ENCODE peak calls at places on chromosomes 5 and 9, in eight cellular contexts. One of them, this sample, is unnamed.

GRCh38 chr5:37248387-37248969 is 698 bp downstream of the CPLANE1 start:
- DNase-seq in astrocyte of the spinal cord: peak
- DNase-seq in H9: no peak
- DNase-seq in BJ: no peak
- DNase-seq in GM23338: peak
- DNase-seq in fibroblast of the aortic adventitia: peak
- DNase-seq in cardiac muscle cell: peak
- DNase-seq in right atrium auricular region: no peak
- DNase-seq in this sample: peak

GRCh38 chr5:87137280-87137679 is 130.4 kb upstream of the RASA1 start:
- DNase-seq in right atrium auricular region: peak
- DNase-seq in astrocyte of the spinal cord: no peak
- DNase-seq in fibroblast of the aortic adventitia: peak
- DNase-seq in GM23338: no peak
- DNase-seq in H9: no peak
- DNase-seq in BJ: no peak
- DNase-seq in cardiac muscle cell: no peak
- DNase-seq in this sample: no peak

GRCh38 chr9:114364528-114365041 is 23.2 kb downstream of the AKNA start:
- DNase-seq in right atrium auricular region: no peak
- DNase-seq in GM23338: no peak
- DNase-seq in fibroblast of the aortic adventitia: no peak
- DNase-seq in cardiac muscle cell: no peak
- DNase-seq in H9: no peak
- DNase-seq in astrocyte of the spinal cord: no peak
- DNase-seq in BJ: no peak
- DNase-seq in this sample: no peak

GRCh38 chr5:9166202-9167147 is 379.4 kb downstream of the SEMA5A start:
- DNase-seq in fibroblast of the aortic adventitia: no peak
- DNase-seq in GM23338: no peak
- DNase-seq in cardiac muscle cell: no peak
- DNase-seq in H9: no peak
- DNase-seq in right atrium auricular region: no peak
- DNase-seq in astrocyte of the spinal cord: no peak
- DNase-seq in BJ: no peak
- DNase-seq in this sample: peak

GRCh38 chr5:135486679-135487395 is 34.7 kb upstream of the TIFAB start:
- DNase-seq in fibroblast of the aortic adventitia: no peak
- DNase-seq in BJ: no peak
- DNase-seq in astrocyte of the spinal cord: no peak
- DNase-seq in H9: no peak
- DNase-seq in GM23338: no peak
- DNase-seq in right atrium auricular region: no peak
- DNase-seq in cardiac muscle cell: no peak
- DNase-seq in this sample: no peak

GRCh38 chr5:158979290-158979689 is 120.4 kb downstream of the EBF1 start:
- DNase-seq in fibroblast of the aortic adventitia: no peak
- DNase-seq in cardiac muscle cell: no peak
- DNase-seq in H9: no peak
- DNase-seq in astrocyte of the spinal cord: no peak
- DNase-seq in right atrium auricular region: no peak
- DNase-seq in BJ: no peak
- DNase-seq in GM23338: no peak
- DNase-seq in this sample: no peak

GRCh38 chr9:135521608-135522095 is 412 bp downstream of the LCN1 start:
- DNase-seq in cardiac muscle cell: no peak
- DNase-seq in GM23338: no peak
- DNase-seq in right atrium auricular region: no peak
- DNase-seq in BJ: no peak
- DNase-seq in H9: no peak
- DNase-seq in astrocyte of the spinal cord: no peak
- DNase-seq in fibroblast of the aortic adventitia: no peak
- DNase-seq in this sample: no peak

GRCh38 chr5:154583545-154584168 is 105.6 kb upstream of the HAND1 start:
- DNase-seq in H9: no peak
- DNase-seq in fibroblast of the aortic adventitia: no peak
- DNase-seq in BJ: no peak
- DNase-seq in right atrium auricular region: no peak
- DNase-seq in astrocyte of the spinal cord: no peak
- DNase-seq in cardiac muscle cell: no peak
- DNase-seq in GM23338: no peak
- DNase-seq in this sample: no peak

GRCh38 chr5:142486581-142486980 is 161.8 kb upstream of the SPRY4 start:
- DNase-seq in cardiac muscle cell: no peak
- DNase-seq in BJ: no peak
- DNase-seq in fibroblast of the aortic adventitia: peak
- DNase-seq in H9: no peak
- DNase-seq in right atrium auricular region: no peak
- DNase-seq in GM23338: no peak
- DNase-seq in astrocyte of the spinal cord: no peak
- DNase-seq in this sample: peak

GRCh38 chr5:173057062-173057924 is 1.1 kb downstream of the CREBRF start:
- DNase-seq in GM23338: peak
- DNase-seq in right atrium auricular region: peak
- DNase-seq in BJ: peak
- DNase-seq in H9: peak
- DNase-seq in astrocyte of the spinal cord: peak
- DNase-seq in cardiac muscle cell: peak
- DNase-seq in fibroblast of the aortic adventitia: peak
- DNase-seq in this sample: peak
- TF ChIP-seq CTCF in GM23338: peak
- TF ChIP-seq CTCF in right atrium auricular region: no peak
- TF ChIP-seq CTCF in BJ: peak
- TF ChIP-seq CTCF in H9: peak
- TF ChIP-seq CTCF in astrocyte of the spinal cord: peak
- TF ChIP-seq CTCF in cardiac muscle cell: peak
- TF ChIP-seq CTCF in fibroblast of the aortic adventitia: peak
- TF ChIP-seq CTCF in this sample: peak

GRCh38 chr9:128845186-128845931 is 15.8 kb upstream of the SPOUT1 start:
- DNase-seq in H9: peak
- DNase-seq in right atrium auricular region: no peak
- DNase-seq in astrocyte of the spinal cord: no peak
- DNase-seq in cardiac muscle cell: peak
- DNase-seq in BJ: no peak
- DNase-seq in fibroblast of the aortic adventitia: no peak
- DNase-seq in GM23338: peak
- DNase-seq in this sample: no peak
- TF ChIP-seq CTCF in H9: peak
- TF ChIP-seq CTCF in right atrium auricular region: no peak
- TF ChIP-seq CTCF in astrocyte of the spinal cord: no peak
- TF ChIP-seq CTCF in cardiac muscle cell: no peak
- TF ChIP-seq CTCF in BJ: peak
- TF ChIP-seq CTCF in fibroblast of the aortic adventitia: no peak
- TF ChIP-seq CTCF in GM23338: peak
- TF ChIP-seq CTCF in this sample: no peak

GRCh38 chr9:91116226-91116625 is 245.5 kb downstream of the AUH start:
- DNase-seq in fibroblast of the aortic adventitia: peak
- DNase-seq in GM23338: no peak
- DNase-seq in H9: no peak
- DNase-seq in astrocyte of the spinal cord: peak
- DNase-seq in BJ: no peak
- DNase-seq in right atrium auricular region: no peak
- DNase-seq in cardiac muscle cell: no peak
- DNase-seq in this sample: peak

GRCh38 chr9:91111876-91112275 is 249.8 kb downstream of the AUH start:
- DNase-seq in BJ: no peak
- DNase-seq in astrocyte of the spinal cord: no peak
- DNase-seq in cardiac muscle cell: no peak
- DNase-seq in GM23338: no peak
- DNase-seq in fibroblast of the aortic adventitia: no peak
- DNase-seq in right atrium auricular region: no peak
- DNase-seq in H9: no peak
- DNase-seq in this sample: no peak

GRCh38 chr9:91111226-91111625 is 250.5 kb downstream of the AUH start:
- DNase-seq in right atrium auricular region: no peak
- DNase-seq in fibroblast of the aortic adventitia: no peak
- DNase-seq in GM23338: no peak
- DNase-seq in BJ: no peak
- DNase-seq in astrocyte of the spinal cord: no peak
- DNase-seq in cardiac muscle cell: no peak
- DNase-seq in H9: no peak
- DNase-seq in this sample: no peak

GRCh38 chr9:91114450-91114849 is 247.3 kb downstream of the AUH start:
- DNase-seq in H9: no peak
- DNase-seq in GM23338: no peak
- DNase-seq in fibroblast of the aortic adventitia: no peak
- DNase-seq in right atrium auricular region: no peak
- DNase-seq in cardiac muscle cell: no peak
- DNase-seq in astrocyte of the spinal cord: no peak
- DNase-seq in BJ: no peak
- DNase-seq in this sample: no peak

GRCh38 chr9:91113026-91113425 is 248.7 kb downstream of the AUH start:
- DNase-seq in GM23338: no peak
- DNase-seq in H9: no peak
- DNase-seq in right atrium auricular region: no peak
- DNase-seq in cardiac muscle cell: no peak
- DNase-seq in BJ: no peak
- DNase-seq in fibroblast of the aortic adventitia: no peak
- DNase-seq in astrocyte of the spinal cord: no peak
- DNase-seq in this sample: no peak
- TF ChIP-seq CTCF in GM23338: no peak
- TF ChIP-seq CTCF in H9: no peak
- TF ChIP-seq CTCF in right atrium auricular region: no peak
- TF ChIP-seq CTCF in cardiac muscle cell: no peak
- TF ChIP-seq CTCF in BJ: no peak
- TF ChIP-seq CTCF in fibroblast of the aortic adventitia: no peak
- TF ChIP-seq CTCF in astrocyte of the spinal cord: no peak
- TF ChIP-seq CTCF in this sample: no peak

GRCh38 chr5:146213210-146213838 is 9.9 kb downstream of the RBM27 start:
- DNase-seq in right atrium auricular region: no peak
- DNase-seq in GM23338: no peak
- DNase-seq in H9: no peak
- DNase-seq in BJ: no peak
- DNase-seq in astrocyte of the spinal cord: peak
- DNase-seq in cardiac muscle cell: peak
- DNase-seq in fibroblast of the aortic adventitia: peak
- DNase-seq in this sample: no peak

GRCh38 chr5:146206257-146206656 is 2.9 kb downstream of the RBM27 start:
- DNase-seq in GM23338: no peak
- DNase-seq in BJ: no peak
- DNase-seq in fibroblast of the aortic adventitia: no peak
- DNase-seq in right atrium auricular region: no peak
- DNase-seq in astrocyte of the spinal cord: no peak
- DNase-seq in cardiac muscle cell: no peak
- DNase-seq in H9: no peak
- DNase-seq in this sample: no peak

GRCh38 chr5:146203872-146204192 is 427 bp downstream of the RBM27 start:
- DNase-seq in right atrium auricular region: no peak
- DNase-seq in GM23338: no peak
- DNase-seq in cardiac muscle cell: no peak
- DNase-seq in astrocyte of the spinal cord: no peak
- DNase-seq in H9: no peak
- DNase-seq in fibroblast of the aortic adventitia: no peak
- DNase-seq in BJ: no peak
- DNase-seq in this sample: no peak

GRCh38 chr5:146205499-146206202 is 2.2 kb downstream of the RBM27 start:
- DNase-seq in H9: no peak
- DNase-seq in BJ: no peak
- DNase-seq in GM23338: no peak
- DNase-seq in right atrium auricular region: no peak
- DNase-seq in fibroblast of the aortic adventitia: no peak
- DNase-seq in cardiac muscle cell: no peak
- DNase-seq in astrocyte of the spinal cord: no peak
- DNase-seq in this sample: no peak

GRCh38 chr5:146208916-146209522 is 5.6 kb downstream of the RBM27 start:
- DNase-seq in cardiac muscle cell: no peak
- DNase-seq in H9: no peak
- DNase-seq in fibroblast of the aortic adventitia: no peak
- DNase-seq in GM23338: no peak
- DNase-seq in right atrium auricular region: no peak
- DNase-seq in BJ: no peak
- DNase-seq in astrocyte of the spinal cord: no peak
- DNase-seq in this sample: no peak
- TF ChIP-seq CTCF in cardiac muscle cell: peak
- TF ChIP-seq CTCF in H9: peak
- TF ChIP-seq CTCF in fibroblast of the aortic adventitia: peak
- TF ChIP-seq CTCF in GM23338: no peak
- TF ChIP-seq CTCF in right atrium auricular region: no peak
- TF ChIP-seq CTCF in BJ: peak
- TF ChIP-seq CTCF in astrocyte of the spinal cord: peak
- TF ChIP-seq CTCF in this sample: no peak

DNA sequence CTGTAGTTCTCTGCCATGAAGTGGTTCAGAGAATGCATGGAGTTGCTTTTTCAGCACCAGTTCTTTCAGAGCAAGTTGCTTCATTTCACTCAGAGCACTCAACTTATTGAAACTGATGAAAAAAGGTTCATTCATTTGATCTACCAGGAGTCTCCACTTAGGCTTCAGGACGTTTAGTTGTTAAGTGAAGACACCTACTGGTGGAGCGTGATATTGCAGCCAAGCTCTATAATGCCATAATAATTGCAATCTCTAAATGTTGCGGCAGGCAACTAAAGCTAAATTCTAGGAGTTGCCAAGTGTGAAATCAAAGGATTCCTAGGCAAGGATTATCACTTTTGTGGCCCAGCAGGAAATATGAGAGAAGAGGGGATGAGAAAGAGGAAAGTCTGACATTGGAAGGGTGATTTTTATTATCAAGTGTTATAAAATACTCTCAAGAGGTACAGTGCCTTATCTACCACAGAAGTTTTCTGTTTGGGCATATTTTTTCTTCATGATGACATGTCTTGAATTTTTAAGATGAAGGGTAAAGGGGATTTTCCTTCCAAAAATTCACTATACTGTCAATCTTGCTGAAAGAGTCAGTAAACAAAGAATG is 83.6 kb downstream of the SH3PXD2B start:
- DNase-seq in H9: no peak
- DNase-seq in BJ: no peak
- DNase-seq in right atrium auricular region: no peak
- DNase-seq in GM23338: peak
- DNase-seq in fibroblast of the aortic adventitia: peak
- DNase-seq in astrocyte of the spinal cord: peak
- DNase-seq in cardiac muscle cell: no peak
- DNase-seq in this sample: peak
- TF ChIP-seq CTCF in H9: peak
- TF ChIP-seq CTCF in BJ: peak
- TF ChIP-seq CTCF in right atrium auricular region: no peak
- TF ChIP-seq CTCF in GM23338: peak
- TF ChIP-seq CTCF in fibroblast of the aortic adventitia: peak
- TF ChIP-seq CTCF in astrocyte of the spinal cord: peak
- TF ChIP-seq CTCF in cardiac muscle cell: peak
- TF ChIP-seq CTCF in this sample: peak

This sample was measured in AG10803.